ENCODE peak calls at places on chromosomes 3 and 15, in six cellular contexts. A, D, L, G, O and Q are unnamed samples.

GRCh38 chr15:63244976-63245645 is 32.3 kb upstream of the APH1B start:
- DNase-seq in A (no peak), D (no peak), L (no peak), G (no peak), O (no peak), Q (no peak)

GRCh38 chr3:98530676-98531075 is 1.1 kb upstream of the GPR15 start:
- DNase-seq in A (no peak), D (no peak), L (no peak), G (no peak), O (no peak), Q (no peak)

GRCh38 chr15:36392666-36393266 is 186.7 kb upstream of the CDIN1 start:
- DNase-seq in A (no peak), D (no peak), L (no peak), G (no peak), O (no peak), Q (no peak)

GRCh38 chr3:156792945-156793344 is 33.2 kb upstream of the LEKR1 start:
- DNase-seq in A (no peak), D (no peak), L (no peak), G (no peak), O (no peak), Q (no peak)

GRCh38 chr3:66625464-66626216 is 124.8 kb upstream of the LRIG1 start:
- DNase-seq in A (no peak), D (no peak), L (no peak), G (peak), O (no peak), Q (no peak)

GRCh38 chr15:63969652-63970421 is 76.4 kb downstream of the DAPK2 start:
- DNase-seq in A (no peak), D (no peak), L (peak), G (no peak), O (peak), Q (no peak)

GRCh38 chr3:98657429-98657828 is 64.0 kb upstream of the CPOX start:
- DNase-seq in A (no peak), D (peak), L (peak), G (no peak), O (peak), Q (no peak)

GRCh38 chr3:197356275-197356674 is 57.9 kb upstream of the DLG1 start:
- DNase-seq in A (no peak), D (no peak), L (no peak), G (no peak), O (no peak), Q (no peak)

GRCh38 chr15:74792227-74793016 is 10.5 kb downstream of the CSK start:
- DNase-seq in A (no peak), D (no peak), L (no peak), G (no peak), O (no peak), Q (no peak)

GRCh38 chr3:130739848-130740247 is 6.8 kb downstream of the PIK3R4 start:
- DNase-seq in A (no peak), D (no peak), L (no peak), G (no peak), O (no peak), Q (no peak)

GRCh38 chr3:98712726-98713125 is 50.4 kb upstream of the ST3GAL6 start:
- DNase-seq in A (no peak), D (no peak), L (no peak), G (no peak), O (no peak), Q (no peak)

GRCh38 chr3:112012205-112012604 is 13.5 kb downstream of the TAGLN3 start:
- DNase-seq in A (no peak), D (no peak), L (no peak), G (no peak), O (no peak), Q (no peak)

GRCh38 chr15:56739964-56740640 is 6.8 kb upstream of the ZNF280D start:
- DNase-seq in A (no peak), D (no peak), L (peak), G (no peak), O (no peak), Q (no peak)

GRCh38 chr3:165642761-165643432 is 194.3 kb downstream of the BCHE start:
- DNase-seq in A (peak), D (no peak), L (no peak), G (peak), O (no peak), Q (no peak)

GRCh38 chr3:18241837-18242236 is 183.3 kb downstream of the SATB1 start:
- DNase-seq in A (no peak), D (no peak), L (no peak), G (no peak), O (no peak), Q (no peak)

GRCh38 chr15:67914537-67915373 is 74.9 kb upstream of the RNU6-1 start:
- DNase-seq in A (no peak), D (no peak), L (peak), G (peak), O (peak), Q (no peak)

GRCh38 chr3:127444761-127445160 is 145.8 kb downstream of the TPRA1 start:
- DNase-seq in A (no peak), D (no peak), L (peak), G (no peak), O (peak), Q (peak)

GRCh38 chr3:178518660-178519396 is 17.4 kb upstream of the KCNMB2 start:
- DNase-seq in A (no peak), D (peak), L (no peak), G (no peak), O (no peak), Q (no peak)

GRCh38 chr3:19250959-19251610 is 102.8 kb downstream of the KCNH8 start:
- DNase-seq in A (no peak), D (no peak), L (peak), G (no peak), O (no peak), Q (no peak)

GRCh38 chr3:152113413-152113812 is 155.3 kb upstream of the MBNL1 start:
- DNase-seq in A (no peak), D (no peak), L (no peak), G (peak), O (no peak), Q (no peak)

DNA sequence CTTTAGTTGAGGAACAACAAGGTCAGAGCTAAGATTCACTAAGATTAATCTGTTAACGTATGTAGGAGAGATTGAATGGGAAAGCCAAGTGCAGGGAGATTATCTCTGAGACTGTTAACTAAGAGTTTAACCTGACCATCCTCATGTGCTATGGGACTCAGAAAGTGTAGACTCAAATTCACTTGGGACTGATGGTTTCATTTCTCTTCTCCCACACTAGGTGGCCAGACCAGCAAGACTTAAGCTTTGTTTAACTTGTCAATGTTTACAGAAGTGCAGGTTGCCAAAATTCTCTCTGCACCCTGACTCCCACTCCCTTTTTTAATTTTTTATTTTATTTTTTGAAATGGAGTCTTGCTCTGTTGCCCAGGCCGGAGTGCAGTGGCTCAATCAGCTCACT is 6.3 kb upstream of the HEXA start:
- DNase-seq in A (no peak), D (no peak), L (no peak), G (peak), O (no peak), Q (no peak)
- TF ChIP-seq CTCF in A (no peak), D (peak), L (peak), G (peak), O (peak), Q (peak)

DNA sequence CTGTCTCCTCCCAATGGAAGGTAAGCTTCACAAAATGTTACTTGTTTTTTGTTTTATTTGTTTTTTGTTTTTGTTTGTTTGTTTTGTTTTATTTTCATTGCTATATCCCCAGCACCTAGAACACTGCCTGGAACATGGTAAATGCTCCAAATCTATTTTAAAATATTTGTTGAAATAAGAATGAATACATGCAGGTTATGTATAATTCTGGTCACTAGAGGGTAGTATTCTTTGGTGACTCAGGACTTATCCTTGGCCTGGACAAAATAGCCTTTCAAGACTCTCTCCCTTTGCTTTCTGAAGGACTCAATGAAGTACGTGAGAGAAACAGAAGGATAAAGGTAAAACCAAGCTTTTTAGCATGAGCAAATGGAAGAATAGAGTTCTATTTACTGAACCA is 46.9 kb upstream of the PPP2R3A start:
- DNase-seq in A (no peak), D (no peak), L (no peak), G (peak), O (no peak), Q (no peak)
- TF ChIP-seq CTCF in A (peak), D (peak), L (peak), G (peak), O (peak), Q (peak)

DNA sequence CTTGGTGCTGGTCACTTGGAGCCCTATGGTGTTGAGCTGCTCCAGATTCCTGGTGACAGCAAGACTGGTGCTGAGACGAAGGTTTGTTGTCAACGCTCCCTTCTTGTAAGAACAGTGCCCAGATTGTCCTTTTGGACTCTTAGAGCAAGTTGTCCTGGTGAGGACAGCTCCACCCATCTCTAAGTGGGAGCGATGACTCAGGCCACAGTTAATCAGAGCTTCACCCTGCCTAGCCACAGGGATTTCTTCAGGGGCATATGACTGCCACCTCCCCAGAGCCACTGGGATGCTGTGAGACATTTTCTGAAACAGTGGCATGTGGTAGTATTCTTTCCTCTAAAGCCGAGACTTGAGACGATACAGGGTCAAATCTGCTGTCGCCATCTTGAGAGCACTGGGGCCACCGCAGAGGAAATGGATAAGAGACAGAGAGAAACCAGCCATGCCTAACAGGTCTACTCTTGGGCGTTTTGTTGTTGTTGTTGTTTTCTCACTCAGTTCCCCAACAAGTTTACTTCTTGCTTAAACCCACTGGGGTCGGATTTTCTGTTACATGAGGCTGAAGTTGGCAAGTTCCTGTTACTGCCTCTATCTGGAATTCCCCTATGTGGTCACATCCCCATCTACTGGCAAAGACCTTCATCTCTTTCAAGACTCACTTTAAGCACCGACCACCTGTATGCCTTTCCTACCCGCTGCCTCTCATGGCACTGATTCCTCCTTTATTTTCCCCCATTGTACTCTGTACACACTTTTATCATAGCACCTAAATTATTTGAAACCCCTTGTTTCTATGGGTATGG is 16.0 kb upstream of the PCOLCE2 start:
- DNase-seq in A (no peak), D (peak), L (peak), G (peak), O (no peak), Q (no peak)
- TF ChIP-seq CTCF in A (peak), D (no peak), L (peak), G (no peak), O (no peak), Q (peak)

GRCh38 chr3:22175899-22176298 is 424.9 kb upstream of the ZNF385D start:
- DNase-seq in A (no peak), D (no peak), L (no peak), G (peak), O (no peak), Q (no peak)
- TF ChIP-seq CTCF in A (no peak), D (no peak), L (peak), G (peak), O (no peak), Q (peak)

GRCh38 chr3:38555149-38555840 is 59.2 kb downstream of the EXOG start:
- DNase-seq in A (no peak), D (no peak), L (peak), G (no peak), O (peak), Q (no peak)

GRCh38 chr3:38556640-38557358 is 60.7 kb downstream of the EXOG start:
- DNase-seq in A (no peak), D (no peak), L (peak), G (no peak), O (peak), Q (no peak)

GRCh38 chr3:38553071-38553470 is 56.9 kb downstream of the EXOG start:
- DNase-seq in A (no peak), D (no peak), L (no peak), G (no peak), O (no peak), Q (no peak)

GRCh38 chr3:38554127-38554827 is 58.1 kb downstream of the EXOG start:
- DNase-seq in A (no peak), D (no peak), L (peak), G (no peak), O (peak), Q (no peak)

GRCh38 chr3:38555926-38556325 is 59.8 kb downstream of the EXOG start:
- DNase-seq in A (no peak), D (no peak), L (peak), G (no peak), O (no peak), Q (no peak)
- TF ChIP-seq CTCF in A (no peak), D (no peak), L (no peak), G (no peak), O (no peak), Q (no peak)